ENCODE peak calls at places on chromosomes 13 and 19, in five cellular contexts. J is lower lobe of right lung, A is IMR-90, N is left ventricle myocardium inferior, L is psoas muscle. P is an unnamed sample.

GRCh38 chr19:15680478-15680877 is 7.6 kb downstream of the CYP4F12 start:
- DNase-seq in A (no peak), L (no peak), N (no peak), J (no peak), P (no peak)

GRCh38 chr19:23343434-23344010 is 51.7 kb downstream of the ZNF91 start:
- DNase-seq in J (no peak), L (no peak), A (no peak), N (no peak), P (no peak)

GRCh38 chr13:32087955-32088747 is 56.6 kb downstream of the FRY start:
- DNase-seq in N (no peak), J (no peak), A (peak; percentile 75), L (no peak), P (no peak)

GRCh38 chr13:21526707-21527454 is 67.8 kb upstream of the ZDHHC20 start:
- DNase-seq in L (no peak), N (no peak), A (no peak), J (no peak), P (no peak)

GRCh38 chr19:15437355-15438123 is 12.2 kb downstream of the WIZ start:
- DNase-seq in A (peak; percentile 74), L (peak; percentile 41), J (no peak), N (no peak), P (no peak)

GRCh38 chr13:101545521-101545920 is 93.0 kb downstream of the ITGBL1 start:
- DNase-seq in N (no peak), L (no peak), J (no peak), A (peak; percentile 61), P (no peak)

GRCh38 chr13:107450931-107451330 is 764.4 kb downstream of the LIG4 start:
- DNase-seq in N (no peak), L (no peak), J (no peak), A (peak; percentile 99), P (no peak)

GRCh38 chr19:12896460-12896859 is 5.5 kb downstream of the GCDH start:
- DNase-seq in J (no peak), L (no peak), N (no peak), A (no peak), P (peak; percentile 26)

GRCh38 chr13:57865600-57866294 is 234.2 kb downstream of the PCDH17 start:
- DNase-seq in A (no peak), N (no peak), J (no peak), L (no peak), P (no peak)

GRCh38 chr13:24264976-24265375 is 44.4 kb upstream of the C1QTNF9 start:
- DNase-seq in J (peak; percentile 75), N (no peak), A (no peak), L (no peak), P (no peak)

GRCh38 chr19:43464089-43464775 is 1.2 kb downstream of the LYPD3 start:
- DNase-seq in L (peak; percentile 81), N (peak; percentile 78), J (peak; percentile 85), A (no peak), P (no peak)

GRCh38 chr13:93549326-93549855 is 322.8 kb downstream of the GPC6 start:
- DNase-seq in L (no peak), J (no peak), A (no peak), N (no peak), P (no peak)

GRCh38 chr19:20928371-20928770 is 5.3 kb downstream of the ZNF85 start:
- DNase-seq in A (peak; percentile 87), N (no peak), J (no peak), L (no peak), P (no peak)

GRCh38 chr13:94214979-94215378 is 264.5 kb downstream of the DCT start:
- DNase-seq in N (no peak), A (no peak), J (no peak), L (no peak), P (no peak)

GRCh38 chr13:40238761-40239160 is 427.7 kb downstream of the FOXO1 start:
- DNase-seq in N (no peak), A (no peak), J (no peak), L (no peak), P (no peak)

GRCh38 chr13:20718958-20719566 is 15.6 kb downstream of the IL17D start:
- DNase-seq in L (no peak), N (no peak), J (no peak), A (no peak), P (no peak)

GRCh38 chr19:18466354-18466753 is 28.4 kb upstream of the ISYNA1 start:
- DNase-seq in L (no peak), A (no peak), N (no peak), J (no peak), P (no peak)

GRCh38 chr19:32396046-32396652 is 9.4 kb upstream of the DPY19L3 start:
- DNase-seq in L (no peak), J (no peak), N (no peak), A (no peak), P (no peak)

GRCh38 chr13:25292301-25292700 is 5.0 kb upstream of the MTMR6 start:
- DNase-seq in L (no peak), A (peak; percentile 47), N (no peak), J (no peak), P (no peak)

GRCh38 chr13:103883152-103883551 is 816.9 kb upstream of the SLC10A2 start:
- DNase-seq in J (peak; percentile 82), N (peak; percentile 80), L (peak; percentile 93), A (peak; percentile 95), P (peak; percentile 91)

GRCh38 chr19:23855676-23856075 is 59.0 kb upstream of the ZNF726 start:
- DNase-seq in J (no peak), A (no peak), L (no peak), N (no peak), P (no peak)

GRCh38 chr13:113187263-113187669 is 21.2 kb downstream of the PCID2 start:
- DNase-seq in N (peak; percentile 87), J (no peak), A (peak; percentile 100), L (peak; percentile 94), P (peak; percentile 92)

GRCh38 chr13:45784755-45785675 is 66.5 kb downstream of the SIAH3 start:
- DNase-seq in N (no peak), L (no peak), A (no peak), J (no peak), P (no peak)

GRCh38 chr13:91375119-91375729 is 23.2 kb upstream of the GPC5 start:
- DNase-seq in J (no peak), N (no peak), A (peak; percentile 8), L (no peak), P (no peak)

GRCh38 chr19:10895363-10895762 is 24.0 kb downstream of the CARM1 start:
- DNase-seq in J (no peak), N (no peak), A (no peak), L (no peak), P (no peak)

GRCh38 chr19:8600064-8600463 is 10.5 kb downstream of the ADAMTS10 start:
- DNase-seq in J (no peak), N (no peak), L (no peak), A (no peak), P (no peak)

GRCh38 chr13:102289606-102290005 is 112.2 kb downstream of the FGF14 start:
- DNase-seq in N (no peak), J (no peak), L (no peak), A (peak; percentile 8), P (no peak)

GRCh38 chr13:113119822-113120189 is 2.8 kb upstream of the F10 start:
- DNase-seq in N (no peak), L (no peak), A (no peak), J (no peak), P (no peak)

GRCh38 chr13:74134777-74135305 is 637 bp upstream of the KLF12 start:
- DNase-seq in L (no peak), N (peak; percentile 66), A (no peak), J (peak; percentile 66), P (peak; percentile 71)

GRCh38 chr19:50365434-50366306 is at the start of gene NAPSA:
- DNase-seq in N (no peak), A (no peak), J (peak; percentile 56), L (no peak), P (no peak)

GRCh38 chr13:99228737-99229691 is 28.4 kb downstream of the UBAC2 start:
- DNase-seq in N (no peak), J (no peak), L (no peak), A (peak; percentile 87), P (no peak)

GRCh38 chr13:101640797-101641400 is 188.4 kb downstream of the ITGBL1 start:
- DNase-seq in L (no peak), A (peak; percentile 78), N (no peak), J (no peak), P (no peak)

GRCh38 chr13:98345103-98345899 is 168.2 kb upstream of the RNF113B start:
- DNase-seq in L (no peak), J (no peak), A (no peak), N (no peak), P (no peak)

GRCh38 chr13:95745752-95746151 is 68.8 kb downstream of the DNAJC3 start:
- DNase-seq in A (no peak), L (no peak), J (no peak), N (no peak), P (no peak)

GRCh38 chr13:36323951-36324566 is 22.1 kb downstream of the SPART start:
- DNase-seq in A (peak; percentile 52), J (no peak), L (no peak), N (no peak), P (no peak)

GRCh38 chr19:44954278-44954648 is 917 bp upstream of the CLPTM1 start:
- DNase-seq in A (no peak), J (no peak), L (no peak), N (no peak), P (no peak)
- H3K4me1 ChIP-seq in A (peaks cover 7% of the 10 kb centered on the region), J (peaks cover 42% of the 10 kb centered on the region), L (peaks cover 41% of the 10 kb centered on the region), N (peaks cover 68% of the 10 kb centered on the region), P (peaks cover 20% of the 10 kb centered on the region)

GRCh38 chr19:36006955-36007354 is 1.7 kb downstream of the SYNE4 start:
- DNase-seq in A (no peak), J (no peak), L (no peak), N (no peak), P (no peak)

GRCh38 chr19:36008336-36008978 is at the start of gene SYNE4:
- DNase-seq in J (peak; percentile 82), N (no peak), A (no peak), L (no peak), P (peak; percentile 87)

GRCh38 chr19:36010402-36010801 is 1.8 kb upstream of the SYNE4 start:
- DNase-seq in L (no peak), A (no peak), N (no peak), J (no peak), P (no peak)

GRCh38 chr19:36009633-36010379 is 1.2 kb upstream of the SYNE4 start:
- DNase-seq in L (no peak), A (no peak), J (no peak), N (no peak), P (no peak)

GRCh38 chr19:36009220-36009619 is 607 bp upstream of the SYNE4 start:
- DNase-seq in J (peak; percentile 82), N (peak; percentile 68), L (peak; percentile 80), A (peak; percentile 48), P (peak; percentile 65)
- H3K4me3 ChIP-seq in J (peak overlapping the region; percentile 55), N (peak overlapping the region; percentile 59), L (peak overlapping the region; percentile 49), A (peak overlapping the region; percentile 24), P (peak overlapping the region; percentile 59)

GRCh38 chr13:30257433-30258099 is 49.8 kb downstream of the KATNAL1 start:
- DNase-seq in L (no peak), J (no peak), A (peak; percentile 9), N (no peak), P (no peak)

GRCh38 chr13:30256713-30257432 is 50.5 kb downstream of the KATNAL1 start:
- DNase-seq in J (no peak), N (no peak), L (no peak), A (no peak), P (no peak)

GRCh38 chr13:30253830-30254229 is 53.5 kb downstream of the KATNAL1 start:
- DNase-seq in N (no peak), A (no peak), J (no peak), L (no peak), P (no peak)

GRCh38 chr13:30255696-30256095 is 51.7 kb downstream of the KATNAL1 start:
- DNase-seq in L (no peak), J (no peak), N (no peak), A (no peak), P (no peak)
- TF ChIP-seq CTCF in L (peak; percentile 31), J (peak; percentile 18), N (peak; percentile 37), A (peak; percentile 13), P (peak; percentile 50)

GRCh38 chr19:41422456-41422855 is 4.7 kb downstream of the B3GNT8 start:
- DNase-seq in L (no peak), N (peak; percentile 41), J (no peak), A (no peak), P (no peak)
- H3K4me1 ChIP-seq in L (no peaks in the 10 kb centered on the region), N (peaks cover 54% of the 10 kb centered on the region), J (peaks cover 69% of the 10 kb centered on the region), A (peaks cover 5% of the 10 kb centered on the region), P (no peaks in the 10 kb centered on the region)